ENCODE peak calls at places on chromosomes 7 and 10, in eight cellular contexts. H is NCI-H1105; I is GM03348; Z is HFFc6; V is HCT116; D is CD8-positive, alpha-beta T cell; T is stimulated activated naive B cell treated with anti-CD40 and anti-IgM and Interleukin-4, amounts not matched to agents 10 μg/mL and 1 μg/mL and 100 μg/mL, for 72 hours; M is left kidney. J is an unnamed sample.

GRCh38 chr10:59627366-59628018 is 82.2 kb downstream of the SLC16A9 start:
- DNase-seq in D (no peak), T (no peak), I (no peak), Z (no peak), V (no peak), M (no peak), H (no peak), J (no peak)

GRCh38 chr7:28318126-28318762 is 94.1 kb upstream of the CREB5 start:
- DNase-seq in M (no peak), I (no peak), Z (no peak), D (no peak), T (no peak), H (no peak), V (no peak), J (no peak)

GRCh38 chr10:15236340-15236739 is 67.8 kb upstream of the NMT2 start:
- DNase-seq in V (no peak), T (no peak), Z (no peak), H (no peak), I (no peak), D (no peak), M (no peak), J (no peak)

GRCh38 chr10:113017375-113017774 is 67.3 kb downstream of the TCF7L2 start:
- DNase-seq in H (no peak), Z (no peak), M (no peak), D (no peak), V (no peak), I (no peak), T (no peak), J (no peak)

GRCh38 chr10:128116187-128116586 is 10.0 kb downstream of the MKI67 start:
- DNase-seq in I (no peak), Z (no peak), H (no peak), M (no peak), V (no peak), T (no peak), D (no peak), J (no peak)

GRCh38 chr10:74047304-74047703 is 49.4 kb downstream of the VCL start:
- DNase-seq in I (peak), H (no peak), V (no peak), Z (peak), T (no peak), M (no peak), D (no peak), J (no peak)

GRCh38 chr10:63260860-63261251 is 127.7 kb downstream of the NRBF2 start:
- DNase-seq in T (no peak), V (no peak), H (no peak), M (no peak), Z (no peak), D (no peak), I (no peak), J (no peak)

GRCh38 chr10:77390481-77390891 is 247.1 kb downstream of the KCNMA1 start:
- DNase-seq in V (no peak), D (no peak), Z (peak), H (no peak), M (no peak), I (peak), T (no peak), J (no peak)

GRCh38 chr10:24703700-24704099 is 20.0 kb downstream of the ARHGAP21 start:
- DNase-seq in Z (peak), V (no peak), I (peak), D (no peak), H (no peak), T (no peak), M (no peak), J (no peak)

GRCh38 chr10:5089869-5090268 is 4.3 kb upstream of the AKR1C3 start:
- DNase-seq in D (no peak), H (no peak), Z (peak), I (no peak), M (no peak), T (no peak), V (peak), J (no peak)

GRCh38 chr10:56085376-56085775 is 275.7 kb downstream of the ZWINT start:
- DNase-seq in V (no peak), T (no peak), Z (no peak), D (no peak), I (no peak), M (no peak), H (no peak), J (no peak)

GRCh38 chr10:7027913-7028808 is 382.7 kb downstream of the SFMBT2 start:
- DNase-seq in H (no peak), I (no peak), D (no peak), M (no peak), V (no peak), Z (no peak), T (no peak), J (no peak)

GRCh38 chr7:138773817-138774216 is 24.0 kb upstream of the TMEM213 start:
- DNase-seq in T (no peak), Z (no peak), H (no peak), I (no peak), M (no peak), V (no peak), D (no peak), J (no peak)

GRCh38 chr10:103612462-103613365 is 119.2 kb downstream of the NEURL1 start:
- DNase-seq in V (no peak), T (no peak), M (no peak), I (peak), D (no peak), H (no peak), Z (peak), J (no peak)

GRCh38 chr10:3932597-3933380 is 147.8 kb upstream of the KLF6 start:
- DNase-seq in D (no peak), I (no peak), T (no peak), V (no peak), Z (no peak), H (no peak), M (no peak), J (no peak)